ENCODE peak calls at places on chromosomes 12 and 14, in six cellular contexts. One of them, this sample, is unnamed.

GRCh38 chr12:52359511-52360103 is 7.7 kb downstream of the KRT85 start:
- DNase-seq in HFF-Myc: no peak
- DNase-seq in NCI-H69: no peak
- DNase-seq in GM20000: no peak
- DNase-seq in frontal cortex: no peak
- DNase-seq in EH: no peak
- DNase-seq in this sample: no peak

GRCh38 chr12:48455116-48455515 is 17.2 kb upstream of the ANP32D start:
- DNase-seq in HFF-Myc: no peak
- DNase-seq in frontal cortex: no peak
- DNase-seq in GM20000: no peak
- DNase-seq in EH: no peak
- DNase-seq in NCI-H69: no peak
- DNase-seq in this sample: no peak

GRCh38 chr14:20472566-20473206 is 3.5 kb downstream of the PNP start:
- DNase-seq in frontal cortex: no peak
- DNase-seq in HFF-Myc: no peak
- DNase-seq in EH: no peak
- DNase-seq in NCI-H69: no peak
- DNase-seq in GM20000: no peak
- DNase-seq in this sample: no peak

GRCh38 chr14:55303646-55304277 is 32.5 kb downstream of the FBXO34 start:
- DNase-seq in HFF-Myc: no peak
- DNase-seq in NCI-H69: peak; percentile 76
- DNase-seq in EH: peak; percentile 8
- DNase-seq in frontal cortex: no peak
- DNase-seq in GM20000: peak; percentile 28
- DNase-seq in this sample: no peak

GRCh38 chr12:25272937-25273526 is 22.3 kb upstream of the KRAS start:
- DNase-seq in EH: no peak
- DNase-seq in NCI-H69: no peak
- DNase-seq in GM20000: no peak
- DNase-seq in HFF-Myc: no peak
- DNase-seq in frontal cortex: no peak
- DNase-seq in this sample: no peak

GRCh38 chr14:103164786-103165185 is 41.5 kb downstream of the TNFAIP2 start:
- DNase-seq in NCI-H69: no peak
- DNase-seq in frontal cortex: no peak
- DNase-seq in GM20000: no peak
- DNase-seq in HFF-Myc: no peak
- DNase-seq in EH: no peak
- DNase-seq in this sample: no peak

GRCh38 chr14:91269076-91269991 is 24.8 kb upstream of the GPR68 start:
- DNase-seq in HFF-Myc: no peak
- DNase-seq in GM20000: no peak
- DNase-seq in NCI-H69: peak; percentile 75
- DNase-seq in frontal cortex: no peak
- DNase-seq in EH: peak; percentile 34
- DNase-seq in this sample: no peak

GRCh38 chr12:104426926-104427546 is 29.7 kb upstream of the CHST11 start:
- DNase-seq in HFF-Myc: peak; percentile 25
- DNase-seq in frontal cortex: no peak
- DNase-seq in NCI-H69: no peak
- DNase-seq in GM20000: no peak
- DNase-seq in EH: peak; percentile 87
- DNase-seq in this sample: no peak

GRCh38 chr14:78302841-78303240 is 132.7 kb downstream of the NRXN3 start:
- DNase-seq in frontal cortex: no peak
- DNase-seq in EH: no peak
- DNase-seq in GM20000: no peak
- DNase-seq in NCI-H69: peak; percentile 34
- DNase-seq in HFF-Myc: no peak
- DNase-seq in this sample: no peak

GRCh38 chr14:76781648-76782051 is 20.4 kb downstream of the VASH1 start:
- DNase-seq in EH: peak; percentile 45
- DNase-seq in GM20000: no peak
- DNase-seq in frontal cortex: no peak
- DNase-seq in NCI-H69: no peak
- DNase-seq in HFF-Myc: no peak
- DNase-seq in this sample: no peak

GRCh38 chr12:47977046-47977771 is 13.8 kb downstream of the TMEM106C start:
- DNase-seq in frontal cortex: no peak
- DNase-seq in HFF-Myc: no peak
- DNase-seq in NCI-H69: no peak
- DNase-seq in EH: no peak
- DNase-seq in GM20000: no peak
- DNase-seq in this sample: no peak

GRCh38 chr12:65532744-65533143 is 254.3 kb downstream of the MSRB3 start:
- DNase-seq in frontal cortex: no peak
- DNase-seq in HFF-Myc: peak; percentile 65
- DNase-seq in GM20000: no peak
- DNase-seq in EH: peak; percentile 97
- DNase-seq in NCI-H69: no peak
- DNase-seq in this sample: no peak

GRCh38 chr12:124862768-124863408 is 776 bp downstream of the SCARB1 start:
- DNase-seq in HFF-Myc: no peak
- DNase-seq in frontal cortex: no peak
- DNase-seq in EH: peak; percentile 38
- DNase-seq in GM20000: peak; percentile 63
- DNase-seq in NCI-H69: peak; percentile 64
- DNase-seq in this sample: peak; percentile 44

GRCh38 chr12:113072136-113072535 is 15.6 kb downstream of the DTX1 start:
- DNase-seq in GM20000: no peak
- DNase-seq in HFF-Myc: no peak
- DNase-seq in frontal cortex: no peak
- DNase-seq in EH: peak; percentile 33
- DNase-seq in NCI-H69: peak; percentile 72
- DNase-seq in this sample: no peak

GRCh38 chr14:55516776-55517175 is 63.2 kb upstream of the KTN1 start:
- DNase-seq in frontal cortex: no peak
- DNase-seq in GM20000: no peak
- DNase-seq in HFF-Myc: no peak
- DNase-seq in EH: no peak
- DNase-seq in NCI-H69: no peak
- DNase-seq in this sample: no peak

GRCh38 chr14:79573486-79573885 is 637.8 kb downstream of the DIO2 start:
- DNase-seq in GM20000: no peak
- DNase-seq in HFF-Myc: no peak
- DNase-seq in NCI-H69: no peak
- DNase-seq in frontal cortex: no peak
- DNase-seq in EH: peak; percentile 80
- DNase-seq in this sample: no peak

GRCh38 chr14:72186461-72187035 is 254.3 kb downstream of the RGS6 start:
- DNase-seq in frontal cortex: no peak
- DNase-seq in GM20000: no peak
- DNase-seq in HFF-Myc: no peak
- DNase-seq in EH: peak; percentile 27
- DNase-seq in NCI-H69: no peak
- DNase-seq in this sample: peak; percentile 52

GRCh38 chr12:50505386-50505827 is 622 bp downstream of the DIP2B start:
- DNase-seq in EH: peak; percentile 39
- DNase-seq in GM20000: peak; percentile 43
- DNase-seq in NCI-H69: peak; percentile 76
- DNase-seq in frontal cortex: peak; percentile 43
- DNase-seq in HFF-Myc: no peak
- DNase-seq in this sample: peak; percentile 45

GRCh38 chr12:52529417-52529816 is 9.2 kb upstream of the KRT5 start:
- DNase-seq in HFF-Myc: no peak
- DNase-seq in EH: no peak
- DNase-seq in frontal cortex: no peak
- DNase-seq in GM20000: no peak
- DNase-seq in NCI-H69: no peak
- DNase-seq in this sample: no peak

GRCh38 chr12:123111498-123112165 is 39.3 kb downstream of the PITPNM2 start:
- DNase-seq in GM20000: no peak
- DNase-seq in HFF-Myc: no peak
- DNase-seq in EH: peak; percentile 49
- DNase-seq in NCI-H69: no peak
- DNase-seq in frontal cortex: no peak
- DNase-seq in this sample: no peak

GRCh38 chr14:97106166-97106565 is 309.0 kb downstream of the VRK1 start:
- DNase-seq in GM20000: peak; percentile 32
- DNase-seq in frontal cortex: no peak
- DNase-seq in HFF-Myc: no peak
- DNase-seq in EH: no peak
- DNase-seq in NCI-H69: peak; percentile 29
- DNase-seq in this sample: no peak

GRCh38 chr12:124837958-124838803 is 25.5 kb downstream of the SCARB1 start:
- DNase-seq in GM20000: no peak
- DNase-seq in EH: peak; percentile 99
- DNase-seq in frontal cortex: no peak
- DNase-seq in HFF-Myc: peak; percentile 97
- DNase-seq in NCI-H69: peak; percentile 99
- DNase-seq in this sample: no peak

GRCh38 chr14:94602722-94603121 is 9.5 kb upstream of the SERPINA3 start:
- DNase-seq in EH: no peak
- DNase-seq in frontal cortex: no peak
- DNase-seq in HFF-Myc: no peak
- DNase-seq in GM20000: no peak
- DNase-seq in NCI-H69: no peak
- DNase-seq in this sample: no peak

GRCh38 chr12:44317651-44318126 is 481.8 kb downstream of the TMEM117 start:
- DNase-seq in NCI-H69: peak; percentile 80
- DNase-seq in frontal cortex: no peak
- DNase-seq in GM20000: peak; percentile 34
- DNase-seq in EH: peak; percentile 39
- DNase-seq in HFF-Myc: peak; percentile 10
- DNase-seq in this sample: no peak

GRCh38 chr12:130334937-130335336 is 2.8 kb upstream of the PIWIL1 start:
- DNase-seq in EH: no peak
- DNase-seq in HFF-Myc: no peak
- DNase-seq in frontal cortex: no peak
- DNase-seq in GM20000: no peak
- DNase-seq in NCI-H69: no peak
- DNase-seq in this sample: no peak

GRCh38 chr12:19434538-19434937 is 4.8 kb upstream of the AEBP2 start:
- DNase-seq in NCI-H69: no peak
- DNase-seq in HFF-Myc: no peak
- DNase-seq in GM20000: peak; percentile 32
- DNase-seq in EH: no peak
- DNase-seq in frontal cortex: no peak
- DNase-seq in this sample: no peak

GRCh38 chr12:84174115-84174514 is 738.5 kb downstream of the SLC6A15 start:
- DNase-seq in HFF-Myc: no peak
- DNase-seq in NCI-H69: no peak
- DNase-seq in GM20000: no peak
- DNase-seq in EH: no peak
- DNase-seq in frontal cortex: no peak
- DNase-seq in this sample: no peak

GRCh38 chr14:22152161-22152870 is 436.7 kb downstream of the DAD1 start:
- DNase-seq in EH: no peak
- DNase-seq in GM20000: no peak
- DNase-seq in frontal cortex: no peak
- DNase-seq in NCI-H69: no peak
- DNase-seq in HFF-Myc: no peak
- DNase-seq in this sample: no peak

GRCh38 chr12:90366286-90366685 is 588.7 kb downstream of the CCER1 start:
- DNase-seq in HFF-Myc: peak; percentile 54
- DNase-seq in frontal cortex: no peak
- DNase-seq in EH: peak; percentile 35
- DNase-seq in NCI-H69: no peak
- DNase-seq in GM20000: no peak
- DNase-seq in this sample: no peak

GRCh38 chr14:73307261-73307660 is 70.0 kb downstream of the PAPLN start:
- DNase-seq in GM20000: no peak
- DNase-seq in EH: no peak
- DNase-seq in HFF-Myc: no peak
- DNase-seq in frontal cortex: no peak
- DNase-seq in NCI-H69: no peak
- DNase-seq in this sample: no peak

GRCh38 chr12:113781415-113782198 is 184.5 kb downstream of the RBM19 start:
- DNase-seq in frontal cortex: no peak
- DNase-seq in HFF-Myc: peak; percentile 19
- DNase-seq in NCI-H69: no peak
- DNase-seq in GM20000: no peak
- DNase-seq in EH: peak; percentile 54
- DNase-seq in this sample: no peak

GRCh38 chr14:38405851-38406630 is 150.1 kb upstream of the CLEC14A start:
- DNase-seq in NCI-H69: peak; percentile 98
- DNase-seq in EH: peak; percentile 95
- DNase-seq in HFF-Myc: no peak
- DNase-seq in GM20000: no peak
- DNase-seq in frontal cortex: no peak
- DNase-seq in this sample: no peak

GRCh38 chr12:49092086-49092815 is 2.4 kb downstream of the DHH start:
- DNase-seq in EH: peak; percentile 69
- DNase-seq in NCI-H69: peak; percentile 67
- DNase-seq in GM20000: peak; percentile 90
- DNase-seq in frontal cortex: peak; percentile 70
- DNase-seq in HFF-Myc: no peak
- DNase-seq in this sample: peak; percentile 38

GRCh38 chr12:116136340-116136739 is 141.2 kb downstream of the MED13L start:
- DNase-seq in frontal cortex: no peak
- DNase-seq in EH: peak; percentile 83
- DNase-seq in HFF-Myc: no peak
- DNase-seq in GM20000: no peak
- DNase-seq in NCI-H69: no peak
- DNase-seq in this sample: no peak

GRCh38 chr12:59928416-59928815 is 332.6 kb downstream of the SLC16A7 start:
- DNase-seq in HFF-Myc: peak; percentile 14
- DNase-seq in GM20000: no peak
- DNase-seq in NCI-H69: no peak
- DNase-seq in frontal cortex: no peak
- DNase-seq in EH: peak; percentile 2
- DNase-seq in this sample: no peak

GRCh38 chr14:76205708-76206107 is 54.0 kb downstream of the GPATCH2L start:
- DNase-seq in GM20000: no peak
- DNase-seq in frontal cortex: no peak
- DNase-seq in EH: no peak
- DNase-seq in NCI-H69: no peak
- DNase-seq in HFF-Myc: no peak
- DNase-seq in this sample: no peak